ENCODE peak calls at places on chromosomes 16 and 17, in nine cellular contexts. S is cardiac muscle cell, T is heart left ventricle, I is fibroblast of pulmonary artery, F is HFF-Myc, H is fibroblast of mammary gland, O is transverse colon, W is Caco-2, L is AG09309. G is an unnamed sample.

GRCh38 chr17:41393294-41393693 is 4.1 kb downstream of the KRT31 start:
- DNase-seq in T (peak), W (no peak), H (no peak), L (no peak), O (no peak), F (no peak), S (peak), I (peak), G (no peak)

GRCh38 chr16:79915264-79916160 is 315.0 kb upstream of the MAF start:
- DNase-seq in H (no peak), I (no peak), W (no peak), O (no peak), T (no peak), S (no peak), F (no peak), L (no peak), G (no peak)

GRCh38 chr16:54473201-54473993 is 186.8 kb upstream of the IRX3 start:
- DNase-seq in O (no peak), T (no peak), W (no peak), L (no peak), H (peak), S (no peak), F (no peak), I (no peak), G (no peak)

GRCh38 chr17:58329808-58330543 is 1.4 kb upstream of the TSPOAP1 start:
- DNase-seq in F (no peak), W (no peak), O (no peak), T (no peak), I (no peak), S (no peak), H (no peak), L (no peak), G (peak)

GRCh38 chr17:41178341-41178740 is 320 bp upstream of the KRTAP4-2 start:
- DNase-seq in H (peak), L (peak), I (no peak), T (no peak), S (no peak), F (no peak), W (no peak), O (no peak), G (no peak)

GRCh38 chr17:34139996-34140395 is 115.1 kb upstream of the CCL2 start:
- DNase-seq in O (no peak), H (no peak), W (no peak), S (no peak), T (no peak), I (no peak), F (no peak), L (no peak), G (no peak)

GRCh38 chr16:919658-920631 is 50.8 kb downstream of the LMF1 start:
- DNase-seq in T (peak), H (peak), W (no peak), S (peak), I (peak), L (peak), O (no peak), F (no peak), G (no peak)

GRCh38 chr17:3024346-3024745 is 39.1 kb downstream of the OR1D5 start:
- DNase-seq in S (no peak), I (no peak), H (no peak), T (no peak), L (no peak), F (no peak), W (no peak), O (no peak), G (no peak)

GRCh38 chr17:50469671-50470305 is 1.1 kb upstream of the CHAD start:
- DNase-seq in O (no peak), I (no peak), L (no peak), H (no peak), T (no peak), S (no peak), W (no peak), F (no peak), G (no peak)

GRCh38 chr17:80424261-80424660 is 9.3 kb downstream of the ENDOV start:
- DNase-seq in H (no peak), O (no peak), I (no peak), W (no peak), F (no peak), T (no peak), L (no peak), S (no peak), G (no peak)

GRCh38 chr17:38457577-38458371 is 29.5 kb downstream of the ARHGAP23 start:
- DNase-seq in I (no peak), W (no peak), O (no peak), S (no peak), T (no peak), F (no peak), L (no peak), H (no peak), G (no peak)

GRCh38 chr16:6125483-6126259 is 1028.1 kb upstream of the EEF2KMT start:
- DNase-seq in H (no peak), T (no peak), S (no peak), F (no peak), W (no peak), I (no peak), L (no peak), O (no peak), G (no peak)

GRCh38 chr16:81616321-81617020 is 162.6 kb upstream of the PLCG2 start:
- DNase-seq in W (no peak), L (no peak), I (peak), H (peak), F (no peak), O (peak), T (peak), S (peak), G (peak)

GRCh38 chr16:1779741-1780676 is 2.4 kb downstream of the SPSB3 start:
- DNase-seq in H (no peak), L (no peak), S (no peak), F (no peak), T (no peak), O (peak), W (no peak), I (no peak), G (no peak)

GRCh38 chr16:84985079-84986065 is 26.0 kb downstream of the ZDHHC7 start:
- DNase-seq in I (peak), T (no peak), H (peak), O (no peak), W (no peak), L (peak), F (peak), S (peak), G (no peak)

GRCh38 chr17:50640701-50641338 is 6.1 kb downstream of the ABCC3 start:
- DNase-seq in L (no peak), O (no peak), S (peak), H (peak), W (peak), I (peak), F (no peak), T (peak), G (no peak)

GRCh38 chr17:21039839-21040575 is 2.8 kb downstream of the USP22 start:
- DNase-seq in F (no peak), L (no peak), T (no peak), H (peak), I (peak), W (no peak), S (peak), O (no peak), G (no peak)

GRCh38 chr16:78137782-78138616 is 38.5 kb downstream of the WWOX start:
- DNase-seq in S (no peak), O (no peak), L (no peak), I (no peak), F (no peak), H (no peak), T (no peak), W (no peak), G (no peak)

GRCh38 chr17:29524692-29525091 is 42.1 kb downstream of the ABHD15 start:
- DNase-seq in T (no peak), I (no peak), F (no peak), S (no peak), H (no peak), W (no peak), O (no peak), L (no peak), G (no peak)

GRCh38 chr17:81906476-81907218 is 4.6 kb downstream of the PCYT2 start:
- DNase-seq in L (no peak), O (no peak), I (no peak), T (no peak), W (no peak), S (no peak), H (no peak), F (no peak), G (no peak)

GRCh38 chr16:49731911-49732310 is 124.0 kb downstream of the ZNF423 start:
- DNase-seq in I (no peak), T (no peak), O (no peak), S (no peak), H (no peak), L (no peak), W (no peak), F (no peak), G (no peak)

GRCh38 chr17:70074236-70074830 is 692 bp upstream of the KCNJ16 start:
- DNase-seq in S (no peak), H (no peak), W (no peak), F (no peak), L (no peak), I (no peak), O (no peak), T (no peak), G (no peak)

GRCh38 chr17:51428668-51429486 is 168.5 kb downstream of the UTP18 start:
- DNase-seq in H (no peak), W (no peak), O (no peak), S (no peak), L (no peak), I (no peak), F (no peak), T (no peak), G (no peak)

GRCh38 chr16:28136751-28137434 is 73.4 kb upstream of the GSG1L start:
- DNase-seq in T (no peak), I (peak), F (no peak), L (no peak), H (no peak), O (no peak), W (no peak), S (peak), G (no peak)

GRCh38 chr16:69509125-69509524 is 56.6 kb upstream of the NFAT5 start:
- DNase-seq in I (no peak), T (no peak), W (no peak), H (no peak), L (no peak), F (no peak), S (no peak), O (no peak), G (no peak)

GRCh38 chr17:74647871-74648672 is 24.5 kb upstream of the CD300E start:
- DNase-seq in F (no peak), L (no peak), S (no peak), H (no peak), T (no peak), O (no peak), W (no peak), I (no peak), G (no peak)

GRCh38 chr16:29674188-29674587 is 4.8 kb upstream of the QPRT start:
- DNase-seq in L (no peak), F (no peak), O (peak), T (peak), W (no peak), S (peak), H (peak), I (peak), G (no peak)

GRCh38 chr17:37708616-37709212 is 36.1 kb downstream of the HNF1B start:
- DNase-seq in L (no peak), W (peak), O (peak), I (no peak), H (peak), S (no peak), T (no peak), F (no peak), G (no peak)

GRCh38 chr17:80826955-80827645 is 164.5 kb upstream of the CHMP6 start:
- DNase-seq in F (peak), S (peak), L (peak), W (peak), O (no peak), H (peak), T (no peak), I (peak), G (no peak)

GRCh38 chr17:73228748-73229236 is 32.9 kb downstream of the CPSF4L start:
- DNase-seq in F (peak), S (peak), I (peak), L (peak), O (peak), T (peak), H (peak), W (no peak), G (peak)

GRCh38 chr17:82244413-82245140 is 15.7 kb downstream of the SLC16A3 start:
- DNase-seq in W (no peak), O (peak), H (peak), I (peak), T (no peak), F (no peak), S (peak), L (no peak), G (no peak)

GRCh38 chr16:85916141-85916890 is 17.4 kb downstream of the IRF8 start:
- DNase-seq in L (no peak), T (peak), W (peak), F (no peak), I (peak), S (peak), O (peak), H (no peak), G (no peak)

GRCh38 chr16:69482410-69482951 is 58.1 kb downstream of the CYB5B start:
- DNase-seq in F (no peak), H (peak), W (peak), L (peak), I (peak), T (peak), S (peak), O (no peak), G (no peak)

GRCh38 chr17:79788989-79789942 is 7.6 kb downstream of the CBX8 start:
- DNase-seq in H (no peak), O (no peak), S (no peak), I (no peak), F (no peak), T (no peak), L (no peak), W (no peak), G (no peak)

GRCh38 chr17:50110591-50111349 is 15.6 kb downstream of the PDK2 start:
- DNase-seq in S (no peak), O (no peak), L (no peak), H (no peak), W (peak), F (no peak), T (peak), I (no peak), G (no peak)

GRCh38 chr16:87499189-87499486 is 6.3 kb upstream of the ZCCHC14 start:
- DNase-seq in F (no peak), I (peak), O (no peak), W (no peak), S (no peak), H (peak), L (peak), T (no peak), G (no peak)

GRCh38 chr17:50533720-50534148 is 1.2 kb downstream of the EPN3 start:
- DNase-seq in S (peak), O (peak), L (no peak), W (no peak), F (no peak), I (peak), T (peak), H (peak), G (no peak)

DNA sequence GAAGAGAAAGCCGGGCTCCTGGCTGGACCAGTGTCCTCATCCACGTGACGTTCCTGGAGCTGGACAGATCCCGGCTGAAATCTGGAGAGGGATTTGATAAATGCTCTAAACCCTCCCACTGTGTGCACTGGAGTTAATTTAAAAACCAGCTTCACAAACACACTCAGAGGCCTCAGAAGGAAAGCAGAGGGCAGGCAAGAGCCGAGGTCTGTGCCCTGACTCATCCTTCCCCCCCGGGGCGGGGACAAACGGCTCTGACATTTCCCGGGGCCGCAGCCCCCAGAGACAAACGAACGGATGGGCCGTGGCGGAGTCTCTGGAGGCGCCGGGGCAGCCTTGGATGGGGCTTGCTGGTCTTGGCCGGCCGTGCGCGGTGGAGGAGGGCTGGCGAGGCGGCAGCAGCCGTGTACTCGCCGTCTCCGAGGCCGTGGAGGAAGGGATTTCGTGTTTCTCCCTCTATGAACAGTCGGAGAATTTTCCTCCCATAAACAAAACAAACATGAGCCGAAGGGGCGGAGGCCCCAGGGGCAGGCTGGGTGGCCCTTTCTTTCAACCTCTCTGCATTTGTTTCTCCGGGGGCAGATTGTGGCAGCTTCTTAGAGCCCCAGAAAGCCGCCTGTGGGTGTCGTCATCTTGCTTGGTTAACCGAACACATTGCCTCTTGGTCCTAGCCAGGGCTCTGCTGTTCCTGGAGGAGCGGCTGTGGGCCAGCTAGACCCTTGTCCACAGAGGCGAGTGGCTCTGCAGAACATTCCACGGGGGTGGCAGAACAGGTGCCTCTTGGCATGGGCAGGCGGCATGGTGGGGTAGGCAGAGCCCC is 94.3 kb downstream of the NTN1 start:
- DNase-seq in F (peak), O (peak), I (peak), T (peak), L (no peak), H (peak), S (peak), W (no peak), G (no peak)
- TF ChIP-seq CTCF in F (peak), O (peak), I (peak), T (no peak), L (peak), H (peak), S (peak), W (no peak), G (no peak)

GRCh38 chr16:3961449-3961849 is 80.9 kb upstream of the CREBBP start:
- DNase-seq in I (no peak), T (no peak), O (no peak), L (no peak), F (no peak), H (peak), W (no peak), S (no peak), G (no peak)
- H3K4me3 ChIP-seq in I (no peak), T (no peak), O (peak), L (peak), F (no peak), H (no peak), W (no peak), S (no peak), G (no peak)

GRCh38 chr16:89557230-89557935 is 3.1 kb upstream of the RPL13 start:
- DNase-seq in I (peak), L (peak), H (peak), O (peak), W (peak), S (peak), F (no peak), T (peak), G (no peak)
- TF ChIP-seq CTCF in I (peak), L (peak), H (peak), O (peak), W (peak), S (peak), F (peak), T (peak), G (peak)

GRCh38 chr17:78709688-78710290 is 72.3 kb downstream of the CYTH1 start:
- DNase-seq in I (no peak), S (no peak), T (no peak), H (no peak), W (no peak), O (no peak), F (no peak), L (no peak), G (no peak)
- H3K4me3 ChIP-seq in I (no peak), S (no peak), T (no peak), H (no peak), W (no peak), O (no peak), F (no peak), L (no peak), G (peak)

DNA sequence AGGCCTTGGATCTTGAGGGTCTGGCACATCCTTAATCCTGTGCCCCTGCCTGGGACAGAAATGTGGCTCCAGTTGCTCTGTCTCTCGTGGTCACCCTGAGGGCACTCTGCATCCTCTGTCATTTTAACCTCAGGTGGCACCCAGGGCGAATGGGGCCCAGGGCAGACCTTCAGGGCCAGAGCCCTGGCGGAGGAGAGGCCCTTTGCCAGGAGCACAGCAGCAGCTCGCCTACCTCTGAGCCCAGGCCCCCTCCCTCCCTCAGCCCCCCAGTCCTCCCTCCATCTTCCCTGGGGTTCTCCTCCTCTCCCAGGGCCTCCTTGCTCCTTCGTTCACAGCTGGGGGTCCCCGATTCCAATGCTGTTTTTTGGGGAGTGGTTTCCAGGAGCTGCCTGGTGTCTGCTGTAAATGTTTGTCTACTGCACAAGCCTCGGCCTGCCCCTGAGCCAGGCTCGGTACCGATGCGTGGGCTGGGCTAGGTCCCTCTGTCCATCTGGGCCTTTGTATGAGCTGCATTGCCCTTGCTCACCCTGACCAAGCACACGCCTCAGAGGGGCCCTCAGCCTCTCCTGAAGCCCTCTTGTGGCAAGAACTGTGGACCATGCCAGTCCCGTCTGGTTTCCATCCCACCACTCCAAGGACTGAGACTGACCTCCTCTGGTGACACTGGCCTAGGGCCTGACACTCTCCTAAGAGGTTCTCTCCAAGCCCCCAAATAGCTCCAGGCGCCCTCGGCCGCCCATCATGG is 4.0 kb upstream of the ADGRG3 start:
- DNase-seq in I (no peak), W (no peak), T (no peak), L (no peak), O (no peak), F (no peak), H (no peak), S (no peak), G (no peak)
- TF ChIP-seq CTCF in I (no peak), W (peak), T (no peak), L (no peak), O (no peak), F (no peak), H (no peak), S (no peak), G (peak)

GRCh38 chr17:46831573-46832305 is 13.2 kb upstream of the WNT3 start:
- DNase-seq in W (no peak), S (no peak), F (no peak), L (no peak), H (no peak), O (no peak), I (no peak), T (no peak), G (no peak)
- H3K4me3 ChIP-seq in W (no peak), S (no peak), F (no peak), L (no peak), H (no peak), O (no peak), I (no peak), T (no peak), G (no peak)

G was measured in GM12864.